ENCODE peak calls at places on chromosomes 11 and 22, in eight cellular contexts. F is MV-4-11; J is stimulated activated naive CD8-positive, alpha-beta T cell treated with anti-CD3 and anti-CD28 coated beads, Interleukin-15, amount 100 ng/mL, for 72 hours; Q is activated CD4-positive, alpha-beta T cell treated with anti-CD3 and anti-CD28 coated beads for 4 hours; M is hepatocyte; H is ELR; X is Kasumi-1; R is lung microvascular endothelial cell. N is an unnamed sample.

GRCh38 chr11:76589477-76589876 is 81.1 kb downstream of the LRRC32 start:
- DNase-seq in R (no peak), X (no peak), M (no peak), Q (no peak), F (no peak), H (no peak), J (no peak), N (no peak)

GRCh38 chr22:46659791-46660186 is 39.6 kb downstream of the GRAMD4 start:
- DNase-seq in Q (no peak), J (no peak), M (no peak), F (no peak), R (no peak), X (no peak), H (no peak), N (no peak)

GRCh38 chr11:76617553-76618265 is 52.8 kb downstream of the LRRC32 start:
- DNase-seq in M (no peak), J (no peak), F (no peak), X (no peak), R (no peak), Q (no peak), H (no peak), N (no peak)

GRCh38 chr11:111635706-111636045 is 33.4 kb downstream of the SIK2 start:
- DNase-seq in J (no peak), F (no peak), M (no peak), H (peak; percentile 45), R (no peak), X (no peak), Q (no peak), N (no peak)

GRCh38 chr11:88421530-88421929 is 84.0 kb upstream of the CTSC start:
- DNase-seq in X (peak; percentile 91), F (peak; percentile 91), J (peak; percentile 52), H (peak; percentile 14), M (peak; percentile 19), Q (peak; percentile 48), R (no peak), N (peak; percentile 33)

GRCh38 chr11:65498042-65498726 is 661 bp upstream of the MALAT1 start:
- DNase-seq in R (peak; percentile 75), F (peak; percentile 67), X (peak; percentile 57), M (peak; percentile 73), J (peak; percentile 77), Q (peak; percentile 60), H (peak; percentile 69), N (peak; percentile 64)

GRCh38 chr22:32866953-32867352 is 65.4 kb downstream of the TIMP3 start:
- DNase-seq in R (no peak), J (no peak), F (no peak), X (no peak), H (no peak), M (no peak), Q (no peak), N (no peak)

GRCh38 chr11:128926000-128926399 is 16.7 kb downstream of the TP53AIP1 start:
- DNase-seq in H (no peak), F (no peak), R (no peak), Q (no peak), M (no peak), J (no peak), X (no peak), N (no peak)

GRCh38 chr11:44826922-44827643 is 100.3 kb downstream of the TSPAN18 start:
- DNase-seq in J (no peak), X (no peak), H (no peak), F (no peak), R (no peak), M (no peak), Q (no peak), N (no peak)

GRCh38 chr22:44659140-44659539 is 42.9 kb upstream of the PRR5 start:
- DNase-seq in M (peak; percentile 35), X (no peak), Q (no peak), H (no peak), R (no peak), F (no peak), J (no peak), N (no peak)

GRCh38 chr11:83000381-83000780 is 71.3 kb downstream of the RAB30 start:
- DNase-seq in M (no peak), F (no peak), H (no peak), J (no peak), Q (no peak), X (no peak), R (peak; percentile 35), N (no peak)

GRCh38 chr11:111532365-111532709 is 8.2 kb upstream of the LAYN start:
- DNase-seq in F (peak; percentile 70), H (no peak), Q (no peak), R (no peak), M (no peak), J (no peak), X (no peak), N (no peak)

GRCh38 chr11:108587109-108587508 is 6.5 kb downstream of the EXPH5 start:
- DNase-seq in Q (no peak), J (no peak), F (no peak), H (no peak), X (no peak), M (no peak), R (no peak), N (no peak)

GRCh38 chr11:36251716-36252307 is 37.4 kb downstream of the COMMD9 start:
- DNase-seq in R (no peak), X (no peak), F (no peak), Q (no peak), H (no peak), J (no peak), M (no peak), N (no peak)

GRCh38 chr11:789951-790350 is at the start of gene CEND1:
- DNase-seq in Q (peak; percentile 38), J (peak; percentile 33), F (no peak), X (no peak), M (no peak), R (peak; percentile 45), H (peak; percentile 62), N (peak; percentile 52)

GRCh38 chr11:24723231-24723630 is 226.4 kb downstream of the LUZP2 start:
- DNase-seq in F (no peak), Q (no peak), H (no peak), X (no peak), R (no peak), M (no peak), J (no peak), N (no peak)

GRCh38 chr11:118917488-118918127 is 8.1 kb downstream of the BCL9L start:
- DNase-seq in F (peak; percentile 85), R (peak; percentile 46), J (peak; percentile 83), X (peak; percentile 14), M (peak; percentile 82), Q (peak; percentile 45), H (peak; percentile 89), N (peak; percentile 69)